ENCODE peak calls at places on chromosomes 3 and 15, in eight cellular contexts. E is M059J, X is NCI-H1694 treated with DMSO at 0.1 percent for 48 hours, J is glutamatergic neuron, W is H9, I is T follicular helper cell, U is A549, A is hepatic stellate cell. O is an unnamed sample.

GRCh38 chr3:58188173-58188564 is 22.6 kb downstream of the DNASE1L3 start:
- DNase-seq in E (peak), X (no peak), J (no peak), W (no peak), I (no peak), U (no peak), A (no peak), O (no peak)

GRCh38 chr15:31853370-31853769 is 176.9 kb upstream of the CHRNA7 start:
- DNase-seq in E (no peak), X (no peak), J (no peak), W (no peak), I (no peak), U (no peak), A (no peak), O (no peak)

GRCh38 chr3:99565316-99565715 is 73.1 kb upstream of the COL8A1 start:
- DNase-seq in E (no peak), X (no peak), J (no peak), W (no peak), I (no peak), U (no peak), A (no peak), O (no peak)

GRCh38 chr15:52642386-52643361 is 36.5 kb downstream of the ATOSA start:
- DNase-seq in E (peak), X (no peak), J (no peak), W (no peak), I (no peak), U (no peak), A (peak), O (peak)

GRCh38 chr3:46369675-46370132 is 1.0 kb upstream of the CCR5 start:
- DNase-seq in E (no peak), X (no peak), J (no peak), W (no peak), I (no peak), U (no peak), A (no peak), O (no peak)

GRCh38 chr3:31140470-31140869 is 246.0 kb upstream of the GADL1 start:
- DNase-seq in E (no peak), X (no peak), J (no peak), W (no peak), I (no peak), U (no peak), A (no peak), O (no peak)

GRCh38 chr3:33315826-33316225 is 38.6 kb downstream of the FBXL2 start:
- DNase-seq in E (peak), X (no peak), J (no peak), W (no peak), I (no peak), U (peak), A (no peak), O (no peak)

GRCh38 chr15:90402230-90402629 is 14.2 kb downstream of the IQGAP1 start:
- DNase-seq in E (peak), X (peak), J (no peak), W (no peak), I (no peak), U (peak), A (peak), O (peak)

GRCh38 chr3:157754415-157754814 is 251.2 kb upstream of the VEPH1 start:
- DNase-seq in E (peak), X (no peak), J (no peak), W (no peak), I (no peak), U (no peak), A (no peak), O (no peak)

GRCh38 chr15:52112203-52112750 is 298 bp downstream of the BCL2L10 start:
- DNase-seq in E (no peak), X (no peak), J (peak), W (peak), I (peak), U (no peak), A (no peak), O (no peak)

GRCh38 chr3:126654571-126655393 is at the start of gene TXNRD3:
- DNase-seq in E (peak), X (peak), J (peak), W (peak), I (peak), U (peak), A (peak), O (peak)

GRCh38 chr15:68054658-68055223 is 626 bp downstream of the PIAS1 start:
- DNase-seq in E (peak), X (peak), J (peak), W (peak), I (peak), U (peak), A (peak), O (peak)

GRCh38 chr3:21624514-21624913 is 126.5 kb downstream of the ZNF385D start:
- DNase-seq in E (no peak), X (no peak), J (no peak), W (no peak), I (no peak), U (no peak), A (no peak), O (no peak)

O was measured in HS-27A.